ENCODE peak calls at places on chromosomes 16 and 17, in seven cellular contexts. One of them, this sample, is unnamed.

GRCh38 chr16:54718376-54718775 is 212.3 kb upstream of the IRX5 start:
- DNase-seq in CD4-positive, alpha-beta T cell: no peak
- DNase-seq in heart left ventricle: no peak
- DNase-seq in GM13976: no peak
- DNase-seq in cardiac muscle cell: no peak
- DNase-seq in brain microvascular endothelial cell: no peak
- DNase-seq in fibroblast of pulmonary artery: no peak
- DNase-seq in this sample: no peak

GRCh38 chr17:18261146-18261515 is 669 bp downstream of the MIEF2 start:
- DNase-seq in CD4-positive, alpha-beta T cell: no peak
- DNase-seq in heart left ventricle: peak
- DNase-seq in GM13976: peak
- DNase-seq in cardiac muscle cell: peak
- DNase-seq in brain microvascular endothelial cell: no peak
- DNase-seq in fibroblast of pulmonary artery: peak
- DNase-seq in this sample: peak

GRCh38 chr17:80868022-80868609 is 123.5 kb upstream of the CHMP6 start:
- DNase-seq in CD4-positive, alpha-beta T cell: no peak
- DNase-seq in heart left ventricle: no peak
- DNase-seq in GM13976: no peak
- DNase-seq in cardiac muscle cell: no peak
- DNase-seq in brain microvascular endothelial cell: no peak
- DNase-seq in fibroblast of pulmonary artery: no peak
- DNase-seq in this sample: no peak

GRCh38 chr16:57998484-57998883 is 2.0 kb downstream of the ZNF319 start:
- DNase-seq in CD4-positive, alpha-beta T cell: peak
- DNase-seq in heart left ventricle: peak
- DNase-seq in GM13976: no peak
- DNase-seq in cardiac muscle cell: no peak
- DNase-seq in brain microvascular endothelial cell: no peak
- DNase-seq in fibroblast of pulmonary artery: peak
- DNase-seq in this sample: no peak

GRCh38 chr17:81025065-81025751 is 9.7 kb upstream of the BAIAP2 start:
- DNase-seq in CD4-positive, alpha-beta T cell: no peak
- DNase-seq in heart left ventricle: no peak
- DNase-seq in GM13976: no peak
- DNase-seq in cardiac muscle cell: no peak
- DNase-seq in brain microvascular endothelial cell: no peak
- DNase-seq in fibroblast of pulmonary artery: no peak
- DNase-seq in this sample: no peak

GRCh38 chr16:56780646-56781045 is 50.7 kb downstream of the NUP93 start:
- DNase-seq in CD4-positive, alpha-beta T cell: no peak
- DNase-seq in heart left ventricle: no peak
- DNase-seq in GM13976: no peak
- DNase-seq in cardiac muscle cell: no peak
- DNase-seq in brain microvascular endothelial cell: no peak
- DNase-seq in fibroblast of pulmonary artery: no peak
- DNase-seq in this sample: no peak

GRCh38 chr16:80084614-80085013 is 456.2 kb upstream of the DYNLRB2 start:
- DNase-seq in CD4-positive, alpha-beta T cell: no peak
- DNase-seq in heart left ventricle: peak
- DNase-seq in GM13976: no peak
- DNase-seq in cardiac muscle cell: peak
- DNase-seq in brain microvascular endothelial cell: peak
- DNase-seq in fibroblast of pulmonary artery: peak
- DNase-seq in this sample: no peak

GRCh38 chr17:75514299-75515228 is 773 bp downstream of the CASKIN2 start:
- DNase-seq in CD4-positive, alpha-beta T cell: no peak
- DNase-seq in heart left ventricle: peak
- DNase-seq in GM13976: no peak
- DNase-seq in cardiac muscle cell: peak
- DNase-seq in brain microvascular endothelial cell: no peak
- DNase-seq in fibroblast of pulmonary artery: no peak
- DNase-seq in this sample: no peak

GRCh38 chr17:8572767-8573166 is 57.8 kb downstream of the MYH10 start:
- DNase-seq in CD4-positive, alpha-beta T cell: no peak
- DNase-seq in heart left ventricle: no peak
- DNase-seq in GM13976: peak
- DNase-seq in cardiac muscle cell: no peak
- DNase-seq in brain microvascular endothelial cell: no peak
- DNase-seq in fibroblast of pulmonary artery: peak
- DNase-seq in this sample: no peak

GRCh38 chr16:29819506-29819905 is 756 bp upstream of the MVP start:
- DNase-seq in CD4-positive, alpha-beta T cell: no peak
- DNase-seq in heart left ventricle: no peak
- DNase-seq in GM13976: no peak
- DNase-seq in cardiac muscle cell: no peak
- DNase-seq in brain microvascular endothelial cell: no peak
- DNase-seq in fibroblast of pulmonary artery: no peak
- DNase-seq in this sample: no peak

GRCh38 chr17:41784207-41784744 is 2.2 kb downstream of the JUP start:
- DNase-seq in CD4-positive, alpha-beta T cell: no peak
- DNase-seq in heart left ventricle: peak
- DNase-seq in GM13976: peak
- DNase-seq in cardiac muscle cell: peak
- DNase-seq in brain microvascular endothelial cell: peak
- DNase-seq in fibroblast of pulmonary artery: peak
- DNase-seq in this sample: peak

GRCh38 chr16:78530283-78530682 is 430.8 kb downstream of the WWOX start:
- DNase-seq in CD4-positive, alpha-beta T cell: no peak
- DNase-seq in heart left ventricle: no peak
- DNase-seq in GM13976: no peak
- DNase-seq in cardiac muscle cell: no peak
- DNase-seq in brain microvascular endothelial cell: no peak
- DNase-seq in fibroblast of pulmonary artery: no peak
- DNase-seq in this sample: no peak
- TF ChIP-seq CTCF in CD4-positive, alpha-beta T cell: no peak
- TF ChIP-seq CTCF in heart left ventricle: no peak
- TF ChIP-seq CTCF in GM13976: no peak
- TF ChIP-seq CTCF in cardiac muscle cell: no peak
- TF ChIP-seq CTCF in brain microvascular endothelial cell: no peak
- TF ChIP-seq CTCF in fibroblast of pulmonary artery: no peak
- TF ChIP-seq CTCF in this sample: no peak

DNA sequence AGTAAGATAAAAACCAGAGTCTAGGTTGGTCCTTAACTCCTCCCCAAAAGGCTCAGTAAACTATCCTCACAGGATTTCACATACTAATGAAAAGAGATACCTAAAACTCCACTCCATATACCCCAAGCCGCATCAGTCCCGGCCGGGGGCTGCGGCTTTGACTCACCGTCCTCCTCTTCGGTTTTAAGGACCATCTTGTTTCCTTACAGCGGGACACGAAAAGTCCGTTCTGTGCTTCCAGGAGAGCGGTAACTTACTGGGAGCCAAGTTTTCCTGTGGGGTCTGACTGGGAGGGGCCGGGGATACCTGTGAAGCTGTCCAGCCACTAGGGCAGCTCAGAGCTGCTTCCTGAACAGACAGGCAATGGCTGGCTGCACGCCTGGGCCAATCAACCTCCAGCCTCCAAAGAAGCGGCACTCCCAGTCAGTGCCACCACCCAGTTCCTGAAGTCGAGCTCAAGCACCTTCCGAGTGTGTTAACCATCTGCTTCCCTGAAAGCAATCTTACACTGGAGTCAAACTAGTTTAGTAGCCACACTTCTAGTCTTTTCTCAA is 45.5 kb downstream of the CYTH1 start:
- DNase-seq in CD4-positive, alpha-beta T cell: peak
- DNase-seq in heart left ventricle: peak
- DNase-seq in GM13976: no peak
- DNase-seq in cardiac muscle cell: peak
- DNase-seq in brain microvascular endothelial cell: no peak
- DNase-seq in fibroblast of pulmonary artery: no peak
- DNase-seq in this sample: peak
- TF ChIP-seq CTCF in CD4-positive, alpha-beta T cell: peak
- TF ChIP-seq CTCF in heart left ventricle: peak
- TF ChIP-seq CTCF in GM13976: no peak
- TF ChIP-seq CTCF in cardiac muscle cell: no peak
- TF ChIP-seq CTCF in brain microvascular endothelial cell: no peak
- TF ChIP-seq CTCF in fibroblast of pulmonary artery: no peak
- TF ChIP-seq CTCF in this sample: no peak

DNA sequence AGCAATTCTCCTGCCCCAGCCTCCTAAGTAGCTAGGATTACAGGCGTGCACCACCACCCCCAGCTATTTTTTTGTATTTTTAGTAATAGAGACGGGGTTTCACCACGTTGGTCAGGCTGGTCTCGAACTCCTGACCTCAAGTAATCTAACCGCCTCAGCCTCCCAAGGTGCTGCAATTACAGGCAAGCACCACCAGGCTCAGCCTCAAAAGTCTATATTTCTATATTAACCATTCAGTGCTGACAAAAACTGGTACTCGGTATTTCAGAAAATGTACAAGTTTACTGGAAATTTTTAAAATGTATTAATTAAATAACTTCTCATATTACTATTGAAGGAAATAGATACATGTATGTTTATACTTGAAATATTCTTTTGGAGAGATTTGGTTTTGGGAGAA is 1.4 kb upstream of the HEXD start:
- DNase-seq in CD4-positive, alpha-beta T cell: no peak
- DNase-seq in heart left ventricle: no peak
- DNase-seq in GM13976: no peak
- DNase-seq in cardiac muscle cell: no peak
- DNase-seq in brain microvascular endothelial cell: no peak
- DNase-seq in fibroblast of pulmonary artery: no peak
- DNase-seq in this sample: no peak
- TF ChIP-seq CTCF in CD4-positive, alpha-beta T cell: no peak
- TF ChIP-seq CTCF in heart left ventricle: no peak
- TF ChIP-seq CTCF in GM13976: no peak
- TF ChIP-seq CTCF in cardiac muscle cell: no peak
- TF ChIP-seq CTCF in brain microvascular endothelial cell: peak
- TF ChIP-seq CTCF in fibroblast of pulmonary artery: peak
- TF ChIP-seq CTCF in this sample: no peak

DNA sequence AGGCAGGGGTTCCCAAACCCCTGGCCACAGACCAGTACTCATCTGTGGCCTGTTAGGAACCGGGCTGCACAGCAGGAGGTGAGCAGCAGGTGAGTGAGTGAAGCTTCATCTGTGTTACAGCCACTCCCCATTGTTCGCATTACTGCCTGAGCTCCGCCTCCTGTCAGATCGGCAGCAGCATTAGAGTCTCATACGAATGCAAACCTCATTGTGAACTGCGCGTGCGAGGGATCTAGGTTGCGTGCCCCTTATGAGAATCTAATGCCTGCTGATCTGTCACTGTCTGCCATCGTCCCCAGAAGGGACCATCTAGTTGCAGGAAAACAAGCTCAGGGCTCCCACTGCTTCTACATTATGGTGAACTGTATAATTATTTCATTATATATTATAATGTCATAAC is 25.1 kb upstream of the RMI2 start:
- DNase-seq in CD4-positive, alpha-beta T cell: no peak
- DNase-seq in heart left ventricle: no peak
- DNase-seq in GM13976: no peak
- DNase-seq in cardiac muscle cell: no peak
- DNase-seq in brain microvascular endothelial cell: no peak
- DNase-seq in fibroblast of pulmonary artery: no peak
- DNase-seq in this sample: no peak
- TF ChIP-seq CTCF in CD4-positive, alpha-beta T cell: no peak
- TF ChIP-seq CTCF in heart left ventricle: no peak
- TF ChIP-seq CTCF in GM13976: no peak
- TF ChIP-seq CTCF in cardiac muscle cell: no peak
- TF ChIP-seq CTCF in brain microvascular endothelial cell: no peak
- TF ChIP-seq CTCF in fibroblast of pulmonary artery: no peak
- TF ChIP-seq CTCF in this sample: no peak